ENCODE peak calls at places on chromosomes 6 and 20, in eight cellular contexts. C is heart left ventricle, Q is IMR-90, U is HCT116, L is esophagus squamous epithelium, I is RWPE2, J is cardiac muscle cell, K is heart right ventricle. P is an unnamed sample.

GRCh38 chr6:21102201-21102600 is 491.4 kb upstream of the SOX4 start:
- DNase-seq in C (no peak), Q (no peak), U (no peak), L (no peak), I (no peak), J (no peak), K (no peak), P (no peak)

GRCh38 chr6:167005350-167006159 is 6.4 kb downstream of the CEP43 start:
- DNase-seq in C (peak), Q (no peak), U (no peak), L (no peak), I (no peak), J (peak), K (peak), P (no peak)

GRCh38 chr20:53872081-53872541 is 198.3 kb downstream of the BCAS1 start:
- DNase-seq in C (no peak), Q (no peak), U (no peak), L (no peak), I (no peak), J (no peak), K (no peak), P (no peak)

GRCh38 chr20:17885544-17885943 is 83.0 kb downstream of the SNX5 start:
- DNase-seq in C (peak), Q (no peak), U (no peak), L (no peak), I (no peak), J (no peak), K (no peak), P (no peak)

GRCh38 chr6:159992366-159992765 is 23.5 kb downstream of the IGF2R start:
- DNase-seq in C (no peak), Q (no peak), U (no peak), L (no peak), I (no peak), J (no peak), K (no peak), P (no peak)

GRCh38 chr6:47407295-47408281 is 70.0 kb upstream of the CD2AP start:
- DNase-seq in C (no peak), Q (no peak), U (no peak), L (no peak), I (no peak), J (no peak), K (no peak), P (no peak)

GRCh38 chr20:63496404-63497120 is 2.3 kb downstream of the EEF1A2 start:
- DNase-seq in C (no peak), Q (no peak), U (no peak), L (no peak), I (no peak), J (no peak), K (no peak), P (no peak)

GRCh38 chr20:62710886-62711702 is 2.5 kb downstream of the NTSR1 start:
- DNase-seq in C (no peak), Q (peak), U (no peak), L (no peak), I (no peak), J (no peak), K (peak), P (no peak)

GRCh38 chr6:20835315-20836010 is 301.2 kb downstream of the CDKAL1 start:
- DNase-seq in C (no peak), Q (no peak), U (no peak), L (no peak), I (no peak), J (no peak), K (no peak), P (no peak)

GRCh38 chr6:80610821-80611220 is 504.4 kb downstream of the BCKDHB start:
- DNase-seq in C (no peak), Q (peak), U (no peak), L (no peak), I (no peak), J (no peak), K (no peak), P (no peak)

GRCh38 chr6:105324386-105325000 is 78.4 kb downstream of the PREP start:
- DNase-seq in C (no peak), Q (no peak), U (no peak), L (no peak), I (no peak), J (no peak), K (no peak), P (no peak)

GRCh38 chr6:25138024-25138696 is 141.0 kb upstream of the CARMIL1 start:
- DNase-seq in C (peak), Q (peak), U (no peak), L (no peak), I (no peak), J (no peak), K (peak), P (peak)

GRCh38 chr6:42555477-42556457 is 8.1 kb upstream of the UBR2 start:
- DNase-seq in C (no peak), Q (peak), U (peak), L (no peak), I (no peak), J (peak), K (no peak), P (no peak)

GRCh38 chr6:1503811-1504210 is 105.9 kb upstream of the FOXC1 start:
- DNase-seq in C (no peak), Q (no peak), U (no peak), L (no peak), I (no peak), J (no peak), K (no peak), P (no peak)

GRCh38 chr6:32700391-32701040 is 34.1 kb upstream of the HLA-DQB1 start:
- DNase-seq in C (no peak), Q (peak), U (peak), L (no peak), I (no peak), J (peak), K (no peak), P (no peak)

GRCh38 chr6:147109707-147110106 is 94.5 kb upstream of the STXBP5 start:
- DNase-seq in C (no peak), Q (no peak), U (no peak), L (no peak), I (no peak), J (no peak), K (no peak), P (no peak)

GRCh38 chr6:146990284-146990683 is 213.9 kb upstream of the STXBP5 start:
- DNase-seq in C (no peak), Q (peak), U (no peak), L (no peak), I (no peak), J (no peak), K (no peak), P (no peak)

GRCh38 chr6:4262506-4262905 is 127.1 kb upstream of the ECI2 start:
- DNase-seq in C (no peak), Q (no peak), U (no peak), L (no peak), I (no peak), J (no peak), K (no peak), P (no peak)

GRCh38 chr6:128303870-128304269 is 216.5 kb downstream of the PTPRK start:
- DNase-seq in C (no peak), Q (no peak), U (no peak), L (no peak), I (no peak), J (no peak), K (no peak), P (no peak)

GRCh38 chr20:57539889-57540288 is 14.9 kb upstream of the CTCFL start:
- DNase-seq in C (no peak), Q (no peak), U (no peak), L (no peak), I (no peak), J (no peak), K (no peak), P (no peak)

GRCh38 chr6:93886416-93886815 is 467.1 kb upstream of the EPHA7 start:
- DNase-seq in C (no peak), Q (no peak), U (no peak), L (no peak), I (no peak), J (no peak), K (no peak), P (no peak)

GRCh38 chr20:42639140-42639539 is 550.6 kb downstream of the PTPRT start:
- DNase-seq in C (no peak), Q (no peak), U (no peak), L (no peak), I (no peak), J (no peak), K (no peak), P (no peak)

GRCh38 chr20:47099749-47100515 is 205.3 kb downstream of the EYA2 start:
- DNase-seq in C (peak), Q (peak), U (no peak), L (no peak), I (no peak), J (no peak), K (peak), P (no peak)

GRCh38 chr6:147578159-147578558 is 69.7 kb downstream of the SAMD5 start:
- DNase-seq in C (no peak), Q (peak), U (no peak), L (no peak), I (no peak), J (no peak), K (no peak), P (no peak)

GRCh38 chr6:37049990-37050853 is 44.8 kb downstream of the FGD2 start:
- DNase-seq in C (peak), Q (no peak), U (no peak), L (peak), I (no peak), J (no peak), K (peak), P (no peak)

GRCh38 chr20:34385464-34385863 is 22.4 kb downstream of the ITCH start:
- DNase-seq in C (no peak), Q (no peak), U (no peak), L (no peak), I (no peak), J (no peak), K (no peak), P (no peak)

GRCh38 chr6:37467718-37468117 is 32.0 kb downstream of the CCDC167 start:
- DNase-seq in C (no peak), Q (no peak), U (no peak), L (no peak), I (no peak), J (no peak), K (no peak), P (no peak)

GRCh38 chr6:143449731-143450452 is 603 bp downstream of the ADAT2 start:
- DNase-seq in C (no peak), Q (peak), U (no peak), L (no peak), I (no peak), J (peak), K (no peak), P (no peak)

GRCh38 chr20:39641423-39641822 is 679.3 kb downstream of the DHX35 start:
- DNase-seq in C (no peak), Q (no peak), U (no peak), L (no peak), I (no peak), J (no peak), K (no peak), P (no peak)

GRCh38 chr6:23282243-23283021 is 713.1 kb downstream of the HDGFL1 start:
- DNase-seq in C (no peak), Q (no peak), U (no peak), L (no peak), I (no peak), J (no peak), K (no peak), P (no peak)

GRCh38 chr6:31620586-31621319 is at the start of gene PRRC2A:
- DNase-seq in C (peak), Q (peak), U (peak), L (no peak), I (peak), J (peak), K (peak), P (peak)

GRCh38 chr6:145561095-145561820 is 174.1 kb downstream of the EPM2A start:
- DNase-seq in C (no peak), Q (no peak), U (peak), L (no peak), I (no peak), J (no peak), K (no peak), P (no peak)

GRCh38 chr20:48656661-48657211 is 171.1 kb downstream of the PREX1 start:
- DNase-seq in C (no peak), Q (no peak), U (peak), L (no peak), I (peak), J (no peak), K (no peak), P (no peak)

GRCh38 chr20:3157817-3158216 is 1.8 kb downstream of the FASTKD5 start:
- DNase-seq in C (no peak), Q (no peak), U (no peak), L (no peak), I (no peak), J (no peak), K (no peak), P (no peak)
- H3K27ac ChIP-seq in C (no peak), Q (no peak), U (no peak), L (no peak), I (no peak), J (no peak), K (no peak), P (peak)

DNA sequence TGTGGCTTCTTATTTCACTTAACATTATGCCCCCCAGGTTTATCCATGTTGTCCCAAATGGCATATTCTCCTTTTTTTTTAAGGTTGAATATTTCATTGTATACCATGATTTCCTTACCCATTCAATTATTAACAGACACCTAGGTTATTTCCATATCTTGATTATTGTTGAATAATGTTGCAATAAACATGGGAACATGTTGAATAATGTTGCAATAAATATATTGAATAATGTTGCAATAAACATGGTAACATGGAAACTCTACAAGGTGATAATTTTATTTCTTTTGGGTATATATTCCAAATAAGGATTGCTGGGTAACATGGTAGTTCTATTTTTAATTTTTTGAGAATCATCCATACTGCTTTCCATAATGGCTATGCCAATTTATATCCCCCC is 648.1 kb downstream of the MMUT start:
- DNase-seq in C (no peak), Q (no peak), U (no peak), L (no peak), I (no peak), J (no peak), K (no peak), P (no peak)
- H3K4me3 ChIP-seq in C (no peak), Q (no peak), U (no peak), L (no peak), I (no peak), J (no peak), K (no peak), P (no peak)

GRCh38 chr6:7674291-7674690 is 51.6 kb upstream of the BMP6 start:
- DNase-seq in C (no peak), Q (no peak), U (no peak), L (no peak), I (no peak), J (no peak), K (no peak), P (no peak)

GRCh38 chr6:7671581-7671980 is 54.3 kb upstream of the BMP6 start:
- DNase-seq in C (no peak), Q (peak), U (no peak), L (no peak), I (no peak), J (no peak), K (no peak), P (no peak)

GRCh38 chr6:7671076-7671475 is 54.8 kb upstream of the BMP6 start:
- DNase-seq in C (no peak), Q (peak), U (no peak), L (no peak), I (no peak), J (no peak), K (no peak), P (no peak)

GRCh38 chr6:7672066-7673062 is 53.5 kb upstream of the BMP6 start:
- DNase-seq in C (no peak), Q (peak), U (no peak), L (no peak), I (no peak), J (no peak), K (no peak), P (no peak)

DNA sequence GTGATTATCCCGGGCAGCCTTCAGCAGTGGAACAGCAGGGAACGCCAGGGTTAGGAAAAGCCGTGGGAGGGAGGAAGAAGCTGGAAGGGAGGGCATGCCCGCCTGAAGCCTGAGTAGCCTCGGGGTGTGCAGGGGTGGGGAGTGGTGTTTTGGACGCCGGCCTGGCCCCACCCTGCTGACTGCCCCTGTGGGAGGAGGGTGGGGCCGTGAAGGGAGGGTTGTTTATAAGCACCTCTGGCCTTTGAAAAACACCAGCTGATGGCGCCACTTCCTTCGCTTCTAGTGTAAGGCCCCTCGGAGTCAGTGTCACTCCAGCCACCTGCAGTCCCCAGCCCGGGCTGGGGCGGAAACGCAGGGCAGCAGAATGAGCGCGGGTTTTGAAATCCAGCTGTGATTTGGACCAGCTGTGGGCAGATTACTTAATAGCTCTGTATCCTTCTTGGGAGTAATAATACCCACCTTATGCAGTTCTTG is 52.8 kb upstream of the BMP6 start:
- DNase-seq in C (peak), Q (peak), U (peak), L (no peak), I (peak), J (peak), K (peak), P (no peak)
- H3K27ac ChIP-seq in C (no peak), Q (no peak), U (no peak), L (peak), I (no peak), J (no peak), K (no peak), P (no peak)

DNA sequence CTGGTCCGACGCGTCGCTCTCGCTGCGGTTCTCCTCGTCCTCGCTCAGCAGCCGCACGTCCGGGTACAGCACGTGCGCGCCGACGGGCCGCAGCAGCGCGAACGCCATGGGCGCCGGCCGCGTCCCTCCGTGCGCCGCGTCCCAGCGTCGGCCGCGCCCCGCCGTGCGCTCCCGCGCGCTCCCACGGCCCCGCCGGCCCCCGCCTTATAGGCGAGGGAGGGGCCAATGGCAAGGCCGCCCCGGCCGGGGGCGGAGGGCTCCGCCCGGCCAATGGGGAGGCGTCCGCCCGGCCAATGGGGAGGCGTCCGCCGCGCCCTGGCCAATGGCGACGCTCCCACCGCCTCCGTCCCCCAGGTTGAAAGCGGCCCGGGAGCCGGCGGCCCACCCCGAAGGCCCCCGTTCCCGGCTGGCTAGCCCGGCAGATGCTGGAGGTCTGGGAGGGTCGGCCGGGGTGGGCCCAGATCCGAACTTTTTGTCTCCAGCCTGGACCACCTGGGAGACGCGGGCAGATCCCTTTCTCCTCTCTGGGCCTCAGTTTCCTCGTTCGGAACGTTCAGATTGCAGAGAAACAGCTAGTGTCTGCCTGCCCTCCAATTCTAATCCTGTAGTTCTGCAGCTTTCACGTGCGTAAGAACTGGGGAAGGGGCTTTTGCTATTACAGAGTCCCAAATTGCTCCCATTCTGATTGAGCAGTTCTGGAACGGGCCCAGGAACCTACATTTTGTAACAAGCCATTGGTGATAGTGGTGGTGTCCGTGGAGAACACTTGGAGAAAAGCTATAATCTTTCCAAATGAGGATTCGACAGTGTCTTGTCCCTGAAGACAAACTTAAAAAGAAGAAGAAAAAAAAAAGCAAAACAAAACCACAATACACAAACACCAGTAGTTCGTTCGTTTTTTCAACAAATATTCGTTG is at the start of gene TCF15:
- DNase-seq in C (peak), Q (no peak), U (no peak), L (no peak), I (no peak), J (peak), K (peak), P (no peak)
- H3K4me3 ChIP-seq in C (peak), Q (no peak), U (no peak), L (peak), I (peak), J (peak), K (peak), P (no peak)

GRCh38 chr6:170523256-170524187 is 29.6 kb downstream of the PSMB1 start:
- DNase-seq in C (peak), Q (no peak), U (no peak), L (no peak), I (no peak), J (peak), K (no peak), P (no peak)

GRCh38 chr6:170522565-170523183 is 30.4 kb downstream of the PSMB1 start:
- DNase-seq in C (peak), Q (peak), U (peak), L (no peak), I (no peak), J (peak), K (no peak), P (no peak)

GRCh38 chr6:170524188-170524535 is 28.9 kb downstream of the PSMB1 start:
- DNase-seq in C (peak), Q (no peak), U (no peak), L (no peak), I (no peak), J (no peak), K (no peak), P (no peak)

GRCh38 chr6:170529839-170530520 is 23.1 kb downstream of the PSMB1 start:
- DNase-seq in C (peak), Q (peak), U (peak), L (no peak), I (no peak), J (peak), K (peak), P (no peak)

DNA sequence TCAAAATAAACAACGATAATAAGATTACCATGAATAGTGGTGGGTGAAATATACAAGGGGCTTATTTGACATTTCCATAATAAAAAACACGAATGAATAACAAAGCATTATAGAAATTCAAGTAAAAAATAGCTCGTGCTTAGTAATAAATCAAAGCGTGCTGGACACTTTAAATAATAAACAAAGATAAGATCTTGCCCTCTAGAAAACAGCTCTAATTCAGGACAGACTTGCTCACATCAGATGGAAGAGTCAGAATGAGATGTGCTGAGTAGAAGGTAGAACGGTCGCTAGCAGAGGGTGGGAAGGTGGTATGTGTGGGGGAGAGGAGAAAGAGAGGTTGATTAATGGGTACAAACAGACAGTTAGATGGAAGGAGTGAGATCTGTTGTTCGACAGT is 27.3 kb downstream of the PSMB1 start:
- DNase-seq in C (no peak), Q (no peak), U (no peak), L (no peak), I (no peak), J (no peak), K (no peak), P (no peak)
- H3K27ac ChIP-seq in C (no peak), Q (no peak), U (no peak), L (no peak), I (no peak), J (no peak), K (no peak), P (no peak)

DNA sequence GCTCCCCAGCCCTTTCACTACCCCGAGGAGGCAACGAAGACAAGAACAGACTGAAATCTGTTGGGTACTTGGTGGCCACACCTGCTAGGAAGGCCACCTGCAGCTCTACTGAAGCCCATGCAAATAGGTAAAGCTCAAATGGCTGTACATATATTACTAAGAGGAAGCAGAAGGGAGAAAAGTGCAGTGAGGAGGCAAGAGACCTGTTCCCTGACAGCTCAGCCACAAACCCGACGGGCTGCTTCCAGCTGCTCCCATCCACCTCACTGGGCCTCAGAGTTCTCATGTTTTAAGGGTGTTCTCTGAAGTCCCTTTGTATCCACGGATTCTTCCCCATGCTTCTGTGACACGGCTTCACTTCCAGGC is 24.6 kb downstream of the TRAM2 start:
- DNase-seq in C (no peak), Q (no peak), U (no peak), L (no peak), I (no peak), J (no peak), K (no peak), P (no peak)
- H3K4me3 ChIP-seq in C (peak), Q (no peak), U (no peak), L (no peak), I (no peak), J (no peak), K (no peak), P (peak)

GRCh38 chr6:134173936-134174789 is 121.7 kb upstream of the SLC2A12 start:
- DNase-seq in C (peak), Q (peak), U (peak), L (no peak), I (no peak), J (peak), K (peak), P (peak)
- H3K27ac ChIP-seq in C (peak), Q (peak), U (peak), L (peak), I (peak), J (no peak), K (peak), P (peak)

P was measured in thoracic aorta.